ENCODE peak calls at places on chromosome 15, in four cellular contexts. One of them, this sample, is unnamed.

GRCh38 chr15:34336333-34336732 is 1.2 kb downstream of the SLC12A6 start:
- DNase-seq in tibial nerve: no peak
- DNase-seq in ascending aorta: no peak
- DNase-seq in Panc1: no peak
- DNase-seq in this sample: no peak

GRCh38 chr15:20351448-20351961 is 190.1 kb downstream of the GOLGA6L6 start:
- DNase-seq in tibial nerve: no peak
- DNase-seq in Panc1: no peak
- DNase-seq in ascending aorta: no peak
- DNase-seq in this sample: peak; percentile 58

GRCh38 chr15:80568298-80568697 is 126.8 kb upstream of the ABHD17C start:
- DNase-seq in tibial nerve: no peak
- DNase-seq in Panc1: no peak
- DNase-seq in ascending aorta: no peak
- DNase-seq in this sample: no peak

GRCh38 chr15:51696566-51696965 is 15.3 kb downstream of the SCG3 start:
- DNase-seq in ascending aorta: no peak
- DNase-seq in tibial nerve: no peak
- DNase-seq in Panc1: no peak
- DNase-seq in this sample: no peak

GRCh38 chr15:37125143-37125542 is 24.8 kb upstream of the MEIS2 start:
- DNase-seq in Panc1: no peak
- DNase-seq in ascending aorta: no peak
- DNase-seq in tibial nerve: no peak
- DNase-seq in this sample: no peak

GRCh38 chr15:67103869-67104268 is 38.5 kb downstream of the SMAD3 start:
- DNase-seq in Panc1: no peak
- DNase-seq in ascending aorta: no peak
- DNase-seq in tibial nerve: no peak
- DNase-seq in this sample: no peak

GRCh38 chr15:66757521-66757920 is 55.5 kb downstream of the SMAD6 start:
- DNase-seq in tibial nerve: no peak
- DNase-seq in Panc1: no peak
- DNase-seq in ascending aorta: no peak
- DNase-seq in this sample: no peak

GRCh38 chr15:44775923-44776322 is 39.6 kb downstream of the TRIM69 start:
- DNase-seq in Panc1: no peak
- DNase-seq in ascending aorta: no peak
- DNase-seq in tibial nerve: no peak
- DNase-seq in this sample: no peak

GRCh38 chr15:28904541-28905303 is 18.9 kb downstream of the APBA2 start:
- DNase-seq in tibial nerve: no peak
- DNase-seq in Panc1: no peak
- DNase-seq in ascending aorta: peak; percentile 46
- DNase-seq in this sample: no peak

GRCh38 chr15:67080900-67081431 is 15.6 kb downstream of the SMAD3 start:
- DNase-seq in Panc1: no peak
- DNase-seq in ascending aorta: peak; percentile 83
- DNase-seq in tibial nerve: no peak
- DNase-seq in this sample: peak; percentile 83

GRCh38 chr15:68502398-68502901 is 70.5 kb upstream of the ITGA11 start:
- DNase-seq in Panc1: no peak
- DNase-seq in ascending aorta: peak; percentile 43
- DNase-seq in tibial nerve: no peak
- DNase-seq in this sample: no peak

GRCh38 chr15:68506071-68506470 is 72.7 kb upstream of the CORO2B start:
- DNase-seq in tibial nerve: no peak
- DNase-seq in ascending aorta: no peak
- DNase-seq in Panc1: no peak
- DNase-seq in this sample: no peak

GRCh38 chr15:68504721-68505090 is 72.7 kb upstream of the ITGA11 start:
- DNase-seq in tibial nerve: no peak
- DNase-seq in Panc1: no peak
- DNase-seq in ascending aorta: peak; percentile 40
- DNase-seq in this sample: no peak

GRCh38 chr15:68503213-68503612 is 71.2 kb upstream of the ITGA11 start:
- DNase-seq in tibial nerve: no peak
- DNase-seq in ascending aorta: no peak
- DNase-seq in Panc1: no peak
- DNase-seq in this sample: no peak

DNA sequence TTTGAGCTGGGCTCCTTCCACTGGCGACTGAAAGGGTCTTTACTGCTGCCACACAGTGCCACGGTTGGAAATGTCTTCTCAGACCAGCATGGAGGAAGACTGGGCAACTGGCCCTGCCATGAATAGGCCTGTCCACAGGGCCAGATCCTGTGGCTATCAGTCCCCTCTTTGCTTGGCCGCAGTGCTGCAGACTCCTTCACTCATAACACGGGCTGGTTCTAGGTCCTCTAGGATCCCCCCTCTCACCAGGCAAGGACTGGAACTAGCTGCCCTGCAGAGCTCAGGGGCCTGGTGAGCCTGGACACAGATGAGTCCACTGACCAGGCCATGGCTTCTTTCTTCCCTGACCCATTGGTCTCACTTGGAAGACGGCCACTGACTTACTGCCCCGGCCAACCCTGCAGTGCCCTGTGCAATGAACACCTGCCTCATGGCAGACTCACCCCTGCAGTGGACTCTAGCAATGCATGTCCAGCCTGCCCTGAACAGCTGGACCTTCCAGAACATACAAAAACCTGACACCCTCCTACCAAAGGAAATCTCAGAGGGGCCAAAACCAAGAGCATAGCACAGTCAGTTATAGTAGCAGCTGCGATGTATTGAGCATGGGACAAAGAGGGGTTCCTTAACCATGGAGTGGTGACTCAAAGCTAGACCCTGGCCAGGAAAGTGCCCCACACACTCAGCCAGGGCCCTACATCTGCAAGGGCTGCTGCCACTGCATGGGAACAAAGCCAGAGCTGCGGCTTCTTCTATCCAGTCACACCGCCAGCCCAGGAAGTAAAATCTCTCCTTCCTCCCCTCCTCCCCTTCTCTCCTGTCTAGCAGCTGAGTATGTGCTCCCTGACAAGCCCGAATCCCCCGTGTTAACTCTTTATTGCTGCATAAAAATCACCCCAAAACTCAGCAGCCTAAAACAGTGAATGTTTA is 72.1 kb upstream of the ITGA11 start:
- DNase-seq in ascending aorta: peak; percentile 50
- DNase-seq in Panc1: no peak
- DNase-seq in tibial nerve: no peak
- DNase-seq in this sample: no peak
- H3K4me3 ChIP-seq in ascending aorta: no peak overlapping the region
- H3K4me3 ChIP-seq in Panc1: no peak overlapping the region
- H3K4me3 ChIP-seq in tibial nerve: no peak overlapping the region
- H3K4me3 ChIP-seq in this sample: no peak overlapping the region

GRCh38 chr15:58440181-58440910 is 8.6 kb downstream of the LIPC start:
- DNase-seq in tibial nerve: no peak
- DNase-seq in Panc1: no peak
- DNase-seq in ascending aorta: peak; percentile 65
- DNase-seq in this sample: no peak

GRCh38 chr15:58437531-58438105 is 5.8 kb downstream of the LIPC start:
- DNase-seq in ascending aorta: no peak
- DNase-seq in Panc1: no peak
- DNase-seq in tibial nerve: no peak
- DNase-seq in this sample: no peak

GRCh38 chr15:58440922-58441321 is 9.1 kb downstream of the LIPC start:
- DNase-seq in Panc1: no peak
- DNase-seq in ascending aorta: peak; percentile 34
- DNase-seq in tibial nerve: no peak
- DNase-seq in this sample: no peak

GRCh38 chr15:58438111-58438510 is 6.3 kb downstream of the LIPC start:
- DNase-seq in Panc1: no peak
- DNase-seq in ascending aorta: no peak
- DNase-seq in tibial nerve: no peak
- DNase-seq in this sample: no peak

GRCh38 chr15:58438956-58439355 is 7.2 kb downstream of the LIPC start:
- DNase-seq in tibial nerve: no peak
- DNase-seq in Panc1: no peak
- DNase-seq in ascending aorta: no peak
- DNase-seq in this sample: no peak
- TF ChIP-seq CTCF in tibial nerve: no peak
- TF ChIP-seq CTCF in Panc1: peak; percentile 66
- TF ChIP-seq CTCF in ascending aorta: no peak
- TF ChIP-seq CTCF in this sample: peak; percentile 18

DNA sequence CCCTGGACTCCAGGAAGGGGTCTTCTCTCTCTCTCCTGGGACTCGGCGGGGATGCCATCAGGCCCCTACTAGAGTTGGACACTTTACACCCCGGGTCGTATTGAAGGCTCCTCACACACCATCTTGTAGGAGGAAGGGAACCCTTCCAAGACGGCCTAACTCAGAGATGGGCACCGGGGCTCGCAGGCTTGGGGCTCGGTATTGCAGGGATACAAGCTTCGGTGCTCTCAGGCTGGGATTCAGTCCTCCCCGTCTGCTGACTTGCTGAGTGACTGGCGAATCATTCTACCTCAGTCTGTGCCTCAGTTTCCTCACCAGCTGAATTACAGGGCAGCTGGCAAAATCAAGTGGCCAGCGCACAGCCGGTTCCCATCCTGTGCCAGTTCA is 419 bp upstream of the CALML4 start:
- DNase-seq in tibial nerve: no peak
- DNase-seq in ascending aorta: no peak
- DNase-seq in Panc1: no peak
- DNase-seq in this sample: no peak
- H3K27ac ChIP-seq in tibial nerve: peak overlapping the region; percentile 69
- H3K27ac ChIP-seq in ascending aorta: no peak overlapping the region
- H3K27ac ChIP-seq in Panc1: no peak overlapping the region
- H3K27ac ChIP-seq in this sample: no peak overlapping the region

GRCh38 chr15:63381301-63382192 is at the start of gene CA12:
- DNase-seq in ascending aorta: no peak
- DNase-seq in Panc1: no peak
- DNase-seq in tibial nerve: no peak
- DNase-seq in this sample: peak; percentile 63
- H3K4me3 ChIP-seq in ascending aorta: peak within 1 kb of the TSS; percentile 66
- H3K4me3 ChIP-seq in Panc1: peak within 1 kb of the TSS; percentile 49
- H3K4me3 ChIP-seq in tibial nerve: peak within 1 kb of the TSS; percentile 35
- H3K4me3 ChIP-seq in this sample: peak within 1 kb of the TSS; percentile 66

DNA sequence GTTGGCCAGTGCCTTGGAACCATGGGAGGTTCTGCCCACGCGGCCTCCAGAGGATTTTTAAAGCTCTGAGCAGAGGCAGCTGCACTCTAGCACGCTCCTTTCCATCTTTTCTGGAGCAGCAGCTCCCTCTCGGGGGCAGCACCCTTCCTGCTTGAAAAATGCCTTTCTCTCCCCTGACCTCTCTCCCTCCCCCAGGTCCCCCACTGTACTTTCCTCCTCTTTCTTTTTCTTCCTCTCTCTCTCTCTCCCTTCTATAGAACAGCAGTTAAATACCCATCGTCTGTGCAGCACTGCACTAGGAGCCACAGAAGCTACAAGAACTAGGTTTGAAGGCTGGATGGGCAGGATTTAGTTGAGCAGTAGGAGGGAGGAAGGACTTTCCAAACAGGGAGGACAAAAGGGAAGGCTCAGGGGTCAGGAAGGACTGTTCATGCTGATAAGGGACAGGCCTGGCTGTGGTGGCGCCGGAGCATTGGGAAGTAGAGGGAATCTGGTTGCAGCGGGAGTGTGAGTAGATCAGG is 4.4 kb downstream of the ALPK3 start:
- DNase-seq in tibial nerve: no peak
- DNase-seq in Panc1: no peak
- DNase-seq in ascending aorta: no peak
- DNase-seq in this sample: no peak
- TF ChIP-seq CTCF in tibial nerve: no peak
- TF ChIP-seq CTCF in Panc1: no peak
- TF ChIP-seq CTCF in ascending aorta: no peak
- TF ChIP-seq CTCF in this sample: no peak

GRCh38 chr15:90829942-90830440 is 38.4 kb upstream of the FURIN start:
- DNase-seq in Panc1: no peak
- DNase-seq in tibial nerve: no peak
- DNase-seq in ascending aorta: peak; percentile 71
- DNase-seq in this sample: no peak
- H3K27ac ChIP-seq in Panc1: no peak overlapping the region
- H3K27ac ChIP-seq in tibial nerve: peak overlapping the region; percentile 68
- H3K27ac ChIP-seq in ascending aorta: peak overlapping the region; percentile 27
- H3K27ac ChIP-seq in this sample: no peak overlapping the region

This sample was measured in psoas muscle.